ENCODE peak calls at places on chromosomes 4 and X, in four cellular contexts. S is transverse colon, J is HCT116, V is breast epithelium. Q is an unnamed sample.

GRCh38 chr4:125316781-125317525 is 2.2 kb downstream of the FAT4 start:
- DNase-seq in S (peak; percentile 14), J (no peak), V (no peak), Q (no peak)

GRCh38 chrX:646796-647195 is 16.2 kb downstream of the SHOX start:
- DNase-seq in S (no peak), J (no peak), V (no peak), Q (no peak)

GRCh38 chr4:151432654-151433053 is 23.7 kb downstream of the FHIP1A start:
- DNase-seq in S (no peak), J (no peak), V (no peak), Q (no peak)

GRCh38 chr4:109113511-109113910 is 188.9 kb downstream of the COL25A1 start:
- DNase-seq in S (no peak), J (no peak), V (no peak), Q (no peak)

GRCh38 chr4:86831262-86832090 is 17.7 kb downstream of the SLC10A6 start:
- DNase-seq in S (peak; percentile 9), J (peak; percentile 70), V (peak; percentile 61), Q (no peak)

GRCh38 chr4:114494257-114494803 is 104.3 kb upstream of the UGT8 start:
- DNase-seq in S (no peak), J (no peak), V (no peak), Q (no peak)

GRCh38 chr4:147518846-147519767 is 38.2 kb downstream of the EDNRA start:
- DNase-seq in S (peak; percentile 45), J (peak; percentile 59), V (no peak), Q (peak; percentile 25)

GRCh38 chr4:141921293-141921692 is 284.9 kb downstream of the IL15 start:
- DNase-seq in S (no peak), J (no peak), V (no peak), Q (no peak)

GRCh38 chrX:50613846-50614245 is 143.2 kb upstream of the DGKK start:
- DNase-seq in S (no peak), J (no peak), V (no peak), Q (no peak)

GRCh38 chr4:56613101-56613862 is 67.8 kb downstream of the HOPX start:
- DNase-seq in S (no peak), J (no peak), V (no peak), Q (no peak)

GRCh38 chr4:168415911-168416310 is 64.4 kb downstream of the DDX60L start:
- DNase-seq in S (no peak), J (no peak), V (no peak), Q (no peak)

GRCh38 chr4:101205878-101206277 is 141.4 kb downstream of the PPP3CA start:
- DNase-seq in S (no peak), J (no peak), V (no peak), Q (peak; percentile 30)

GRCh38 chr4:139142097-139142496 is 34.9 kb downstream of the ELF2 start:
- DNase-seq in S (no peak), J (no peak), V (no peak), Q (no peak)

GRCh38 chr4:90515191-90515590 is 388.0 kb downstream of the CCSER1 start:
- DNase-seq in S (no peak), J (no peak), V (no peak), Q (no peak)

GRCh38 chrX:42175843-42176242 is 252.5 kb upstream of the CASK start:
- DNase-seq in S (no peak), J (no peak), V (no peak), Q (no peak)

GRCh38 chrX:10110316-10110932 is 46.4 kb upstream of the CLCN4 start:
- DNase-seq in S (no peak), J (no peak), V (no peak), Q (no peak)

GRCh38 chrX:47143894-47144625 is 442 bp downstream of the NDUFB11 start:
- DNase-seq in S (peak; percentile 33), J (no peak), V (no peak), Q (peak; percentile 36)

GRCh38 chrX:2664497-2664896 is 26.6 kb upstream of the CD99 start:
- DNase-seq in S (no peak), J (no peak), V (no peak), Q (no peak)

GRCh38 chr4:85886665-85887064 is 411.7 kb downstream of the ARHGAP24 start:
- DNase-seq in S (no peak), J (no peak), V (no peak), Q (no peak)

GRCh38 chr4:41360214-41360910 is 103.6 kb downstream of the UCHL1 start:
- DNase-seq in S (peak; percentile 64), J (no peak), V (peak; percentile 59), Q (no peak)
- TF ChIP-seq POLR2AphosphoS5 in S (no peak), J (peak; percentile 60), V (no peak), Q (no peak)

GRCh38 chr4:72568959-72569718 is at the start of gene ADAMTS3:
- DNase-seq in S (peak; percentile 40), J (no peak), V (peak; percentile 53), Q (no peak)
- TF ChIP-seq POLR2AphosphoS5 in S (no peak), J (no peak), V (no peak), Q (no peak)

GRCh38 chrX:85930099-85930498 is 117.3 kb downstream of the CHM start:
- DNase-seq in S (no peak), J (no peak), V (no peak), Q (no peak)

GRCh38 chrX:85927740-85928139 is 119.6 kb downstream of the CHM start:
- DNase-seq in S (no peak), J (no peak), V (no peak), Q (no peak)

GRCh38 chrX:85922821-85923220 is 124.5 kb downstream of the CHM start:
- DNase-seq in S (no peak), J (no peak), V (no peak), Q (peak; percentile 3)

DNA sequence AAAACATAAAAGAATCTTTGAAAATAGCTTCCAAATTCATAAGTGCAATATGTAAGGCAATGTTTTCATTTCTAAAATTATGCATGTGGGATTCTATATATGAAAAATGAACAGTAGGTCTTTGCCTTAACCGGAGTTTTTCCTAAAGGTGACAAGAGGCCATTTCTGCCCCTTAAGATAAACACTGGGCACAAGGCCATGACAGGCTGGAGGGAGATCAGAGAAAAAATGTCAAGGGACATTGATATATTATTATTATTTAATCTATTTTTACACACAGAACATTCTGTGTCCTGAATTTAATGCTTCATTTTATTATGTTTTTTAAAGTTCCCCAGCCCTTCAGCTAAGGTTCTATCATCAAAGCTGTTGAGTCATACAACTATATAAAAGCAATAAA is 118.8 kb downstream of the CHM start:
- DNase-seq in S (no peak), J (no peak), V (no peak), Q (no peak)
- TF ChIP-seq POLR2AphosphoS5 in S (no peak), J (no peak), V (no peak), Q (no peak)

GRCh38 chr4:153640476-153640802 is 43.6 kb upstream of the TLR2 start:
- DNase-seq in S (no peak), J (no peak), V (no peak), Q (no peak)

GRCh38 chr4:153638999-153639398 is 45.1 kb upstream of the TLR2 start:
- DNase-seq in S (no peak), J (no peak), V (no peak), Q (no peak)

GRCh38 chr4:153637201-153637600 is 46.9 kb upstream of the TLR2 start:
- DNase-seq in S (no peak), J (no peak), V (no peak), Q (no peak)

GRCh38 chr4:153639556-153640475 is 44.3 kb upstream of the TLR2 start:
- DNase-seq in S (no peak), J (no peak), V (no peak), Q (no peak)

GRCh38 chr4:153638011-153638410 is 46.1 kb upstream of the TLR2 start:
- DNase-seq in S (no peak), J (no peak), V (no peak), Q (no peak)
- TF ChIP-seq POLR2AphosphoS5 in S (no peak), J (no peak), V (no peak), Q (no peak)

DNA sequence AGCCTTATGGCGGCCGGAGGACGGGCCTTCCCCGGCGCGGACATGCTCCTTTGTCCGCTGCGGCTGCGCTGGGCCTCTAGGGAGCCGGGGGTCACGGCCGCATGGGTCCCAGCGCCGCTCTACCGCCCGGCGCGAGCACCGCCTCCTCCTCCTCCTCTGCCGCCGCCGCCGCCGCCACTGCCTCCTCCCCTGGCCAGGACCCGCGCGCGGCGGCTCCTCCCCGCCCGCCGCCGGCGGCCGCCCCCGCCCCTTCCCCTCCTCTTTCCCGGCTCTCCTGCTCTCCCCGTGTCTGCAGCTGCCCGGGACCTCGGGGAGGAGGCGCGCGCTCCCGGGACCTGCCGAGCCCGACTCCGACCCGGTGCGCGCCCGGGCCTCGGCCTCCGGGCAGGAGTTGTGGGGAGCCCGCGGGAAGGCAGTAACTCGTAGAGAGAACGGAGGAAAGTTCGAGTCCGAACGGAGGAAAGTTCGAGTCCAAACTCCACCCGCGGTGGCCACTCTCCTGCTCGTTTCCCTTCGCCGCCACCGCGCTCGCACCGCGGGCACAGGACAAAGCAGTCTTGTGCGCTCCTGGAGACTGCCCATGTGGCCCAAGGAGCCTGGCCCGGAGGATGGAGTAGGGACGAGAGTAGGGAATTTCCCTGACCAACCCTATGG is at the start of gene ADGRA3:
- DNase-seq in S (peak; percentile 80), J (no peak), V (peak; percentile 67), Q (no peak)
- TF ChIP-seq POLR2AphosphoS5 in S (no peak), J (peak; percentile 68), V (no peak), Q (peak; percentile 42)

GRCh38 chr4:54678826-54679225 is 21.1 kb downstream of the KIT start:
- DNase-seq in S (no peak), J (no peak), V (no peak), Q (no peak)

GRCh38 chr4:54676062-54676461 is 18.3 kb downstream of the KIT start:
- DNase-seq in S (no peak), J (no peak), V (no peak), Q (no peak)

GRCh38 chr4:54677853-54678650 is 20.3 kb downstream of the KIT start:
- DNase-seq in S (no peak), J (no peak), V (no peak), Q (no peak)

GRCh38 chr4:54677416-54677815 is 19.7 kb downstream of the KIT start:
- DNase-seq in S (no peak), J (no peak), V (no peak), Q (no peak)
- TF ChIP-seq POLR2AphosphoS5 in S (no peak), J (no peak), V (no peak), Q (no peak)

Q was measured in HL-60.